ENCODE peak calls at places on chromosomes 3 and 15, in ten cellular contexts. X is activated CD4-positive, alpha-beta T cell treated with anti-CD3 and anti-CD28 coated beads for 1 hour; J is left cardiac atrium; H is Right ventricle myocardium superior; L is NCI-H1930; S is foreskin fibroblast; N is activated T-cell treated with anti-CD3 and anti-CD28 coated beads, Interleukin-2, amount 50 U/mL, for 1 hour; R is WTC11; O is MCF 10A; F is CD4-positive, CD25-positive, alpha-beta regulatory T cell. D is an unnamed sample.

GRCh38 chr3:61858054-61858453 is 296.7 kb downstream of the PTPRG start:
- DNase-seq in S (peak), F (no peak), L (no peak), R (no peak), H (no peak), N (no peak), J (no peak), O (peak), X (no peak), D (no peak)

GRCh38 chr3:12476238-12476897 is 7.9 kb upstream of the TSEN2 start:
- DNase-seq in L (no peak), F (no peak), S (peak), X (no peak), J (no peak), H (no peak), N (no peak), R (no peak), O (no peak), D (no peak)

GRCh38 chr15:33243393-33243792 is 48.9 kb upstream of the FMN1 start:
- DNase-seq in N (no peak), J (no peak), S (no peak), R (no peak), O (peak), H (no peak), L (no peak), X (no peak), F (no peak), D (no peak)

GRCh38 chr15:33720952-33721351 is 247.3 kb upstream of the CHRM5 start:
- DNase-seq in R (no peak), X (no peak), L (no peak), H (no peak), J (no peak), N (no peak), F (no peak), S (peak), O (peak), D (no peak)

GRCh38 chr15:36407647-36408046 is 171.8 kb upstream of the CDIN1 start:
- DNase-seq in F (no peak), X (no peak), R (no peak), S (peak), H (no peak), O (peak), L (no peak), J (no peak), N (no peak), D (no peak)

GRCh38 chr15:91611924-91612323 is 241.6 kb upstream of the SLCO3A1 start:
- DNase-seq in F (no peak), H (no peak), R (no peak), L (no peak), J (no peak), O (no peak), S (no peak), N (no peak), X (no peak), D (no peak)

GRCh38 chr15:40909662-40910625 is 15.7 kb downstream of the VPS18 start:
- DNase-seq in L (no peak), R (no peak), S (peak), F (no peak), H (peak), N (no peak), J (peak), O (peak), X (no peak), D (no peak)

GRCh38 chr3:133506215-133506901 is 67.1 kb upstream of the CDV3 start:
- DNase-seq in S (no peak), F (peak), L (no peak), H (no peak), O (no peak), R (no peak), X (no peak), J (no peak), N (no peak), D (peak)

GRCh38 chr15:66850078-66850991 is 148.3 kb downstream of the SMAD6 start:
- DNase-seq in X (no peak), O (no peak), F (no peak), L (no peak), H (peak), S (no peak), R (no peak), N (no peak), J (peak), D (no peak)

GRCh38 chr15:58545307-58546065 is 113.7 kb downstream of the LIPC start:
- DNase-seq in J (no peak), S (no peak), R (no peak), F (peak), O (no peak), L (no peak), X (no peak), H (no peak), N (no peak), D (peak)

GRCh38 chr3:154191520-154191919 is 70.3 kb downstream of the ARHGEF26 start:
- DNase-seq in O (no peak), R (no peak), J (no peak), S (peak), F (no peak), H (no peak), L (no peak), N (no peak), X (no peak), D (no peak)

GRCh38 chr3:13325092-13325491 is 95.0 kb downstream of the NUP210 start:
- DNase-seq in N (no peak), R (no peak), L (no peak), S (peak), F (no peak), O (no peak), X (no peak), J (no peak), H (no peak), D (no peak)

GRCh38 chr3:70856414-70857162 is 544.1 kb upstream of the MDFIC2 start:
- DNase-seq in S (peak), H (no peak), N (no peak), O (peak), X (no peak), R (no peak), J (no peak), L (no peak), F (peak), D (no peak)

GRCh38 chr3:101061312-101061711 is 68.1 kb upstream of the ABI3BP start:
- DNase-seq in R (no peak), X (no peak), F (no peak), S (no peak), O (no peak), J (no peak), H (no peak), N (no peak), L (no peak), D (no peak)

GRCh38 chr3:130480736-130481135 is 36.2 kb upstream of the COL6A6 start:
- DNase-seq in S (peak), H (no peak), L (no peak), R (peak), O (peak), J (peak), X (no peak), F (peak), N (no peak), D (no peak)

GRCh38 chr3:99638244-99638948 is at the start of gene COL8A1:
- DNase-seq in S (peak), O (peak), J (peak), X (no peak), F (no peak), R (peak), L (no peak), N (no peak), H (peak), D (no peak)

GRCh38 chr3:128881576-128881975 is 2.2 kb downstream of the ACAD9 start:
- DNase-seq in S (no peak), F (no peak), J (no peak), X (no peak), R (no peak), O (no peak), L (no peak), N (no peak), H (no peak), D (no peak)

GRCh38 chr15:57223887-57224286 is 152.4 kb upstream of the CGNL1 start:
- DNase-seq in L (no peak), X (no peak), J (no peak), H (no peak), F (no peak), R (no peak), O (no peak), S (no peak), N (no peak), D (no peak)

GRCh38 chr3:115877647-115877934 is 254.3 kb downstream of the GAP43 start:
- DNase-seq in H (no peak), N (no peak), R (no peak), J (no peak), S (peak), L (no peak), F (no peak), X (no peak), O (no peak), D (no peak)

GRCh38 chr3:15630646-15631350 is 29.3 kb downstream of the BTD start:
- DNase-seq in S (peak), X (no peak), L (no peak), H (no peak), J (no peak), O (peak), N (no peak), F (peak), R (no peak), D (no peak)

GRCh38 chr15:96234109-96234892 is 96.2 kb upstream of the NR2F2 start:
- DNase-seq in S (peak), H (no peak), O (peak), L (no peak), J (no peak), N (no peak), X (no peak), R (no peak), F (no peak), D (no peak)

GRCh38 chr15:74422723-74423442 is 10.9 kb downstream of the SEMA7A start:
- DNase-seq in N (no peak), F (no peak), J (no peak), L (no peak), H (peak), O (peak), S (peak), X (no peak), R (peak), D (no peak)

GRCh38 chr15:98682992-98683701 is 34.8 kb downstream of the IGF1R start:
- DNase-seq in F (no peak), H (no peak), J (no peak), O (peak), L (no peak), S (peak), N (no peak), X (no peak), R (no peak), D (no peak)

GRCh38 chr3:189718215-189718614 is 87.0 kb downstream of the TP63 start:
- DNase-seq in F (no peak), L (no peak), H (no peak), R (no peak), O (peak), S (no peak), J (no peak), X (no peak), N (no peak), D (no peak)

GRCh38 chr3:194148383-194148782 is 12.4 kb downstream of the HES1 start:
- DNase-seq in R (no peak), L (no peak), X (no peak), N (no peak), H (no peak), J (peak), O (peak), S (no peak), F (no peak), D (no peak)

GRCh38 chr3:6540981-6541380 is 319.9 kb upstream of the GRM7 start:
- DNase-seq in H (no peak), O (no peak), R (no peak), X (no peak), S (no peak), L (no peak), N (no peak), F (peak), J (no peak), D (no peak)

D was measured in CD4-positive, alpha-beta memory T cell.